ENCODE peak calls at places on chromosomes 2 and 18, in nine cellular contexts. B is foreskin fibroblast, Z is cardiac muscle cell, T is heart left ventricle, I is SK-MEL-5, V is GM04504, X is fibroblast of the conjunctiva, S is OCI-LY7, L is H9. N is an unnamed sample.

GRCh38 chr2:220669324-220669723 is 902.8 kb downstream of the EPHA4 start:
- DNase-seq in X (no peak), Z (no peak), S (no peak), I (no peak), V (no peak), L (no peak), T (no peak), B (no peak), N (no peak)

GRCh38 chr2:108534577-108535379 is 508 bp downstream of the LIMS1 start:
- DNase-seq in V (peak; percentile 9), S (peak; percentile 57), Z (peak; percentile 57), T (peak; percentile 40), I (peak; percentile 33), X (no peak), L (peak; percentile 34), B (peak; percentile 59), N (peak; percentile 70)

GRCh38 chr2:206316141-206316540 is 41.7 kb downstream of the ZDBF2 start:
- DNase-seq in L (no peak), V (no peak), I (no peak), B (no peak), Z (no peak), S (no peak), T (no peak), X (no peak), N (no peak)

GRCh38 chr18:47485221-47485797 is 233.8 kb upstream of the SKOR2 start:
- DNase-seq in Z (no peak), B (no peak), I (no peak), V (no peak), S (no peak), T (no peak), L (no peak), X (no peak), N (no peak)

GRCh38 chr2:5782103-5782502 is 89.9 kb downstream of the SOX11 start:
- DNase-seq in L (no peak), S (no peak), I (no peak), X (no peak), B (no peak), T (no peak), V (no peak), Z (no peak), N (no peak)

GRCh38 chr18:37578886-37579513 is 13.4 kb upstream of the CELF4 start:
- DNase-seq in S (peak; percentile 1), L (no peak), Z (peak; percentile 70), B (peak; percentile 26), V (no peak), T (no peak), X (no peak), I (peak; percentile 60), N (peak; percentile 44)

GRCh38 chr2:119240311-119241204 is 16.9 kb downstream of the STEAP3 start:
- DNase-seq in B (peak; percentile 77), X (no peak), L (peak; percentile 64), S (no peak), Z (peak; percentile 47), I (no peak), V (no peak), T (peak; percentile 63), N (no peak)

GRCh38 chr2:1169291-1169949 is 218.8 kb downstream of the SNTG2 start:
- DNase-seq in B (no peak), V (no peak), I (no peak), T (no peak), L (no peak), Z (no peak), S (no peak), X (no peak), N (no peak)

GRCh38 chr2:142877265-142877756 is at the start of gene KYNU:
- DNase-seq in I (peak; percentile 83), T (no peak), V (no peak), Z (peak; percentile 30), X (no peak), S (no peak), B (peak; percentile 44), L (no peak), N (peak; percentile 89)

GRCh38 chr18:56570971-56571370 is 67.4 kb downstream of the TXNL1 start:
- DNase-seq in I (no peak), S (no peak), L (no peak), T (no peak), Z (no peak), V (no peak), B (no peak), X (no peak), N (no peak)

GRCh38 chr2:10389596-10389995 is 58.5 kb downstream of the ODC1 start:
- DNase-seq in T (no peak), Z (no peak), X (no peak), B (peak; percentile 83), L (no peak), I (no peak), S (no peak), V (no peak), N (no peak)

GRCh38 chr2:14712091-14712490 is 79.6 kb downstream of the LRATD1 start:
- DNase-seq in S (no peak), B (peak; percentile 5), Z (no peak), T (no peak), L (no peak), I (no peak), X (peak; percentile 14), V (no peak), N (no peak)

GRCh38 chr2:205879362-205879761 is 197.1 kb downstream of the NRP2 start:
- DNase-seq in S (no peak), X (no peak), I (no peak), B (no peak), Z (no peak), T (no peak), V (no peak), L (no peak), N (no peak)

GRCh38 chr18:49135871-49136270 is 185.1 kb upstream of the SMAD7 start:
- DNase-seq in V (no peak), B (peak; percentile 74), T (no peak), I (no peak), L (no peak), S (no peak), Z (peak; percentile 21), X (peak; percentile 23), N (no peak)

GRCh38 chr2:63344575-63345284 is 243.5 kb downstream of the WDPCP start:
- DNase-seq in V (no peak), L (no peak), T (no peak), S (no peak), Z (no peak), I (no peak), X (no peak), B (no peak), N (no peak)